ENCODE peak calls at places on chromosomes 7 and 10, in eight cellular contexts. Y is hypothalamus; O is mucosa of descending colon; S is H7; U is amniotic stem cell; E is effector CD8-positive, alpha-beta T cell; M is activated CD4-positive, alpha-beta T cell treated with anti-CD3 and anti-CD28 coated beads, Interleukin-2, amount 50 U/mL, for 4 hours; N is Peyer's patch. V is an unnamed sample.

GRCh38 chr10:132706701-132707100 is 79.2 kb downstream of the NKX6-2 start:
- DNase-seq in E (no peak), O (peak), N (peak), M (no peak), U (no peak), Y (no peak), S (no peak), V (no peak)

GRCh38 chr10:20858292-20859124 is 38.6 kb downstream of the NEBL start:
- DNase-seq in O (no peak), S (no peak), N (no peak), M (no peak), E (no peak), Y (no peak), U (no peak), V (no peak)

GRCh38 chr7:70782729-70783290 is 349.1 kb upstream of the GALNT17 start:
- DNase-seq in U (no peak), N (no peak), O (no peak), S (no peak), M (no peak), E (no peak), Y (no peak), V (no peak)

GRCh38 chr7:150665075-150665794 is 20.3 kb upstream of the GIMAP2 start:
- DNase-seq in N (no peak), O (no peak), U (no peak), S (no peak), Y (no peak), E (no peak), M (peak), V (no peak)

GRCh38 chr10:51860257-51860656 is 160.9 kb upstream of the CSTF2T start:
- DNase-seq in Y (no peak), E (no peak), U (no peak), O (no peak), N (no peak), S (no peak), M (no peak), V (peak)

GRCh38 chr10:104127411-104127810 is 5.4 kb downstream of the SFR1 start:
- DNase-seq in O (no peak), M (no peak), S (peak), U (no peak), Y (no peak), E (no peak), N (no peak), V (no peak)

GRCh38 chr7:142685877-142686508 is 63.3 kb upstream of the PRSS1 start:
- DNase-seq in M (no peak), E (no peak), Y (no peak), U (no peak), S (no peak), O (no peak), N (no peak), V (no peak)

GRCh38 chr10:124255556-124255955 is 162.2 kb upstream of the CHST15 start:
- DNase-seq in M (no peak), S (no peak), E (no peak), O (no peak), U (no peak), N (no peak), Y (no peak), V (no peak)

GRCh38 chr10:59839576-59839975 is 66.8 kb downstream of the CCDC6 start:
- DNase-seq in M (no peak), Y (no peak), E (no peak), U (no peak), S (no peak), N (no peak), O (no peak), V (no peak)

V was measured in colonic mucosa.